ENCODE peak calls at places on chromosome 4, in six cellular contexts. B, M, U, G, D and J are unnamed samples.

GRCh38 chr4:121072080-121072835 is at the start of gene NDNF:
- DNase-seq in B (peak), M (peak), U (peak), G (no peak), D (peak), J (peak)

GRCh38 chr4:69095301-69095731 is 958 bp upstream of the UGT2B7 start:
- DNase-seq in B (peak), M (peak), U (peak), G (no peak), D (peak), J (no peak)

GRCh38 chr4:48141048-48141447 is 7.0 kb upstream of the TXK start:
- DNase-seq in B (peak), M (peak), U (peak), G (no peak), D (peak), J (peak)

GRCh38 chr4:162075691-162076090 is 88.1 kb downstream of the FSTL5 start:
- DNase-seq in B (no peak), M (no peak), U (no peak), G (no peak), D (no peak), J (no peak)

GRCh38 chr4:155952546-155952945 is 1.1 kb downstream of the CTSO start:
- DNase-seq in B (no peak), M (peak), U (peak), G (no peak), D (peak), J (no peak)

GRCh38 chr4:181799670-181800069 is 443.5 kb upstream of the TENM3 start:
- DNase-seq in B (no peak), M (no peak), U (no peak), G (no peak), D (no peak), J (no peak)

GRCh38 chr4:1326751-1327525 is 20.1 kb upstream of the UVSSA start:
- DNase-seq in B (no peak), M (no peak), U (no peak), G (no peak), D (no peak), J (no peak)

GRCh38 chr4:6917445-6918241 is 8.0 kb downstream of the TBC1D14 start:
- DNase-seq in B (peak), M (no peak), U (peak), G (peak), D (no peak), J (peak)

GRCh38 chr4:5661237-5661636 is 47.1 kb downstream of the EVC2 start:
- DNase-seq in B (no peak), M (no peak), U (no peak), G (no peak), D (no peak), J (no peak)

GRCh38 chr4:142044271-142044670 is 407.9 kb downstream of the IL15 start:
- DNase-seq in B (no peak), M (peak), U (peak), G (no peak), D (no peak), J (no peak)

GRCh38 chr4:3387943-3388348 is 53.8 kb upstream of the HGFAC start:
- DNase-seq in B (no peak), M (peak), U (peak), G (peak), D (peak), J (no peak)

GRCh38 chr4:101265816-101266172 is 81.5 kb downstream of the PPP3CA start:
- DNase-seq in B (peak), M (no peak), U (no peak), G (no peak), D (no peak), J (no peak)

GRCh38 chr4:99117876-99118693 is 26.0 kb downstream of the ADH4 start:
- DNase-seq in B (peak), M (peak), U (no peak), G (no peak), D (peak), J (no peak)

GRCh38 chr4:169115897-169116254 is 105.8 kb upstream of the CBR4 start:
- DNase-seq in B (peak), M (peak), U (peak), G (no peak), D (peak), J (no peak)

GRCh38 chr4:169270810-169271691 is at the start of gene SH3RF1:
- DNase-seq in B (peak), M (peak), U (peak), G (peak), D (peak), J (peak)

GRCh38 chr4:123804171-123804721 is 407.7 kb downstream of the SPRY1 start:
- DNase-seq in B (no peak), M (no peak), U (no peak), G (no peak), D (no peak), J (no peak)

GRCh38 chr4:110503588-110504435 is 27.9 kb downstream of the ENPEP start:
- DNase-seq in B (no peak), M (no peak), U (no peak), G (peak), D (no peak), J (no peak)

GRCh38 chr4:171203425-171203824 is 609.8 kb upstream of the GALNTL6 start:
- DNase-seq in B (peak), M (peak), U (peak), G (no peak), D (no peak), J (no peak)